ENCODE peak calls at places on chromosomes 7 and 10, in eight cellular contexts. One of them, this sample, is unnamed.

GRCh38 chr10:3542185-3542611 is 242.8 kb downstream of the KLF6 start:
- DNase-seq in AG10803: peak
- DNase-seq in BJ: peak
- DNase-seq in GM12865: no peak
- DNase-seq in Panc1: no peak
- DNase-seq in prostate gland: no peak
- DNase-seq in K562: no peak
- DNase-seq in choroid plexus epithelial cell: peak
- DNase-seq in this sample: no peak

GRCh38 chr7:54846272-54846671 is 87.3 kb upstream of the SEC61G start:
- DNase-seq in AG10803: peak
- DNase-seq in BJ: no peak
- DNase-seq in GM12865: no peak
- DNase-seq in Panc1: no peak
- DNase-seq in prostate gland: no peak
- DNase-seq in K562: no peak
- DNase-seq in choroid plexus epithelial cell: peak
- DNase-seq in this sample: no peak

GRCh38 chr10:133095586-133095985 is 7.9 kb downstream of the ADGRA1 start:
- DNase-seq in AG10803: no peak
- DNase-seq in BJ: no peak
- DNase-seq in GM12865: no peak
- DNase-seq in Panc1: no peak
- DNase-seq in prostate gland: no peak
- DNase-seq in K562: no peak
- DNase-seq in choroid plexus epithelial cell: no peak
- DNase-seq in this sample: no peak

GRCh38 chr10:20100157-20100556 is 283.9 kb downstream of the PLXDC2 start:
- DNase-seq in AG10803: no peak
- DNase-seq in BJ: no peak
- DNase-seq in GM12865: no peak
- DNase-seq in Panc1: no peak
- DNase-seq in prostate gland: no peak
- DNase-seq in K562: no peak
- DNase-seq in choroid plexus epithelial cell: peak
- DNase-seq in this sample: no peak

GRCh38 chr10:117542706-117543244 is at the start of gene EMX2:
- DNase-seq in AG10803: no peak
- DNase-seq in BJ: no peak
- DNase-seq in GM12865: no peak
- DNase-seq in Panc1: no peak
- DNase-seq in prostate gland: no peak
- DNase-seq in K562: no peak
- DNase-seq in choroid plexus epithelial cell: no peak
- DNase-seq in this sample: no peak

GRCh38 chr7:97006951-97007861 is 1.9 kb downstream of the DLX6 start:
- DNase-seq in AG10803: no peak
- DNase-seq in BJ: no peak
- DNase-seq in GM12865: no peak
- DNase-seq in Panc1: no peak
- DNase-seq in prostate gland: no peak
- DNase-seq in K562: no peak
- DNase-seq in choroid plexus epithelial cell: no peak
- DNase-seq in this sample: no peak

GRCh38 chr7:2512179-2512644 is 7.4 kb upstream of the LFNG start:
- DNase-seq in AG10803: peak
- DNase-seq in BJ: no peak
- DNase-seq in GM12865: peak
- DNase-seq in Panc1: no peak
- DNase-seq in prostate gland: peak
- DNase-seq in K562: no peak
- DNase-seq in choroid plexus epithelial cell: no peak
- DNase-seq in this sample: no peak

GRCh38 chr7:135914346-135914745 is 62.8 kb downstream of the MTPN start:
- DNase-seq in AG10803: no peak
- DNase-seq in BJ: no peak
- DNase-seq in GM12865: no peak
- DNase-seq in Panc1: no peak
- DNase-seq in prostate gland: no peak
- DNase-seq in K562: no peak
- DNase-seq in choroid plexus epithelial cell: no peak
- DNase-seq in this sample: no peak

GRCh38 chr7:155985518-155986427 is 173.5 kb upstream of the SHH start:
- DNase-seq in AG10803: no peak
- DNase-seq in BJ: no peak
- DNase-seq in GM12865: no peak
- DNase-seq in Panc1: no peak
- DNase-seq in prostate gland: no peak
- DNase-seq in K562: no peak
- DNase-seq in choroid plexus epithelial cell: no peak
- DNase-seq in this sample: no peak

GRCh38 chr7:28973591-28973990 is 15.5 kb upstream of the TRIL start:
- DNase-seq in AG10803: no peak
- DNase-seq in BJ: no peak
- DNase-seq in GM12865: no peak
- DNase-seq in Panc1: no peak
- DNase-seq in prostate gland: no peak
- DNase-seq in K562: no peak
- DNase-seq in choroid plexus epithelial cell: no peak
- DNase-seq in this sample: no peak

GRCh38 chr10:30980951-30981616 is 50.6 kb downstream of the ZNF438 start:
- DNase-seq in AG10803: peak
- DNase-seq in BJ: no peak
- DNase-seq in GM12865: no peak
- DNase-seq in Panc1: no peak
- DNase-seq in prostate gland: peak
- DNase-seq in K562: no peak
- DNase-seq in choroid plexus epithelial cell: peak
- DNase-seq in this sample: peak

GRCh38 chr10:23442936-23443335 is 4.1 kb downstream of the OTUD1 start:
- DNase-seq in AG10803: peak
- DNase-seq in BJ: no peak
- DNase-seq in GM12865: no peak
- DNase-seq in Panc1: no peak
- DNase-seq in prostate gland: no peak
- DNase-seq in K562: no peak
- DNase-seq in choroid plexus epithelial cell: peak
- DNase-seq in this sample: no peak

GRCh38 chr7:26117142-26117807 is 34.7 kb upstream of the NFE2L3 start:
- DNase-seq in AG10803: no peak
- DNase-seq in BJ: no peak
- DNase-seq in GM12865: peak
- DNase-seq in Panc1: no peak
- DNase-seq in prostate gland: no peak
- DNase-seq in K562: peak
- DNase-seq in choroid plexus epithelial cell: no peak
- DNase-seq in this sample: no peak

GRCh38 chr7:106737202-106737562 is 76.2 kb upstream of the CCDC71L start:
- DNase-seq in AG10803: peak
- DNase-seq in BJ: no peak
- DNase-seq in GM12865: no peak
- DNase-seq in Panc1: no peak
- DNase-seq in prostate gland: no peak
- DNase-seq in K562: no peak
- DNase-seq in choroid plexus epithelial cell: peak
- DNase-seq in this sample: no peak

GRCh38 chr7:152859781-152860191 is 100.2 kb downstream of the ACTR3B start:
- DNase-seq in AG10803: no peak
- DNase-seq in BJ: no peak
- DNase-seq in GM12865: peak
- DNase-seq in Panc1: no peak
- DNase-seq in prostate gland: no peak
- DNase-seq in K562: peak
- DNase-seq in choroid plexus epithelial cell: peak
- DNase-seq in this sample: no peak

DNA sequence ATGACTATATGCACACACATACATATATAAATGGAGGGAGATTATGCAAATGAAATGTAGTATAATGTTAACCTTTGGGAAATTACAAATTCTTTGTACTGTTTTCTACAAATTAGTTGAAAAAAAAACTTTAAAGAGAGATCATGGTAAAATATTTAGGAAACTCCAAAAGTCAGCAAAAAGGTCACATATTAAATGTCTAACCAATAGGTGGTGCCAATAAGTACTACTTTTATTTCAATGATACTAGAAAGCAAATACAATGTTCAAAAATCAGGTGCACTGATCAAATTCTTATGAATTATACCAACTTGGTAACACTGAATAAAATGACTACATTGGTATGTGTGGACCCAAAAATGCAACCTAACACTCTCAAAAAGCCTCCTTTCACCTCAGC is 276.9 kb downstream of the DOCK4 start:
- DNase-seq in AG10803: no peak
- DNase-seq in BJ: no peak
- DNase-seq in GM12865: no peak
- DNase-seq in Panc1: no peak
- DNase-seq in prostate gland: no peak
- DNase-seq in K562: no peak
- DNase-seq in choroid plexus epithelial cell: no peak
- DNase-seq in this sample: no peak
- TF ChIP-seq CTCF in AG10803: no peak
- TF ChIP-seq CTCF in BJ: no peak
- TF ChIP-seq CTCF in GM12865: no peak
- TF ChIP-seq CTCF in Panc1: peak
- TF ChIP-seq CTCF in prostate gland: no peak
- TF ChIP-seq CTCF in K562: no peak
- TF ChIP-seq CTCF in choroid plexus epithelial cell: no peak
- TF ChIP-seq CTCF in this sample: peak

GRCh38 chr7:142797342-142797798 is 26.6 kb downstream of the PRSS2 start:
- DNase-seq in AG10803: no peak
- DNase-seq in BJ: no peak
- DNase-seq in GM12865: peak
- DNase-seq in Panc1: no peak
- DNase-seq in prostate gland: no peak
- DNase-seq in K562: no peak
- DNase-seq in choroid plexus epithelial cell: no peak
- DNase-seq in this sample: no peak
- H3K4me3 ChIP-seq in AG10803: no peak
- H3K4me3 ChIP-seq in BJ: peak
- H3K4me3 ChIP-seq in GM12865: peak
- H3K4me3 ChIP-seq in Panc1: no peak
- H3K4me3 ChIP-seq in prostate gland: peak
- H3K4me3 ChIP-seq in K562: no peak
- H3K4me3 ChIP-seq in choroid plexus epithelial cell: peak
- H3K4me3 ChIP-seq in this sample: no peak

GRCh38 chr7:24883632-24884013 is 96.4 kb downstream of the OSBPL3 start:
- DNase-seq in AG10803: no peak
- DNase-seq in BJ: no peak
- DNase-seq in GM12865: no peak
- DNase-seq in Panc1: no peak
- DNase-seq in prostate gland: no peak
- DNase-seq in K562: no peak
- DNase-seq in choroid plexus epithelial cell: peak
- DNase-seq in this sample: no peak

GRCh38 chr7:24884401-24884800 is 95.6 kb downstream of the OSBPL3 start:
- DNase-seq in AG10803: no peak
- DNase-seq in BJ: no peak
- DNase-seq in GM12865: no peak
- DNase-seq in Panc1: no peak
- DNase-seq in prostate gland: no peak
- DNase-seq in K562: no peak
- DNase-seq in choroid plexus epithelial cell: peak
- DNase-seq in this sample: no peak

GRCh38 chr7:24885716-24886115 is 94.3 kb downstream of the OSBPL3 start:
- DNase-seq in AG10803: no peak
- DNase-seq in BJ: no peak
- DNase-seq in GM12865: no peak
- DNase-seq in Panc1: no peak
- DNase-seq in prostate gland: no peak
- DNase-seq in K562: no peak
- DNase-seq in choroid plexus epithelial cell: no peak
- DNase-seq in this sample: no peak

GRCh38 chr7:24882989-24883631 is 96.9 kb downstream of the OSBPL3 start:
- DNase-seq in AG10803: peak
- DNase-seq in BJ: peak
- DNase-seq in GM12865: no peak
- DNase-seq in Panc1: no peak
- DNase-seq in prostate gland: no peak
- DNase-seq in K562: no peak
- DNase-seq in choroid plexus epithelial cell: peak
- DNase-seq in this sample: no peak

DNA sequence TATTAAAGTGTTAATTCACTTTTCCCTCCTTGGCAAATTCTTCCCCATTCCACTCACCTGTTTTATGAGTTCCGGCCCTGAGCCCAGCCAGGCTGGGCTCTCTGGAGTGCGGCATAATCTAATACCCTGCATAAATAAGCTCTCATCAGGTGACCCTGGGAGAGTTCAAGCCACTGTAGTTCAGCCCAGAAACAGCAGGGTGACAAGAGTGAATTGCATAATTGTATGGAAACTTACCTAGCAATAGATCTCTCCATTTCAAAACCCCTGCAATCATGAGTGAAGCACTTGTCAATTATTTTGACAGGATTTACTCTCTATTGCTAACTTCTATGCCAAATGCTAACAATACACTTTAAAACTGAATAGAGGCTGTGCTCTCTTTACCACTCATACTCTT is 94.7 kb downstream of the OSBPL3 start:
- DNase-seq in AG10803: no peak
- DNase-seq in BJ: no peak
- DNase-seq in GM12865: no peak
- DNase-seq in Panc1: no peak
- DNase-seq in prostate gland: no peak
- DNase-seq in K562: no peak
- DNase-seq in choroid plexus epithelial cell: peak
- DNase-seq in this sample: no peak
- TF ChIP-seq CTCF in AG10803: no peak
- TF ChIP-seq CTCF in BJ: no peak
- TF ChIP-seq CTCF in GM12865: no peak
- TF ChIP-seq CTCF in Panc1: no peak
- TF ChIP-seq CTCF in prostate gland: no peak
- TF ChIP-seq CTCF in K562: no peak
- TF ChIP-seq CTCF in choroid plexus epithelial cell: no peak
- TF ChIP-seq CTCF in this sample: no peak

GRCh38 chr10:77893386-77893785 is 33.2 kb downstream of the DLG5 start:
- DNase-seq in AG10803: no peak
- DNase-seq in BJ: no peak
- DNase-seq in GM12865: no peak
- DNase-seq in Panc1: no peak
- DNase-seq in prostate gland: no peak
- DNase-seq in K562: no peak
- DNase-seq in choroid plexus epithelial cell: no peak
- DNase-seq in this sample: no peak

GRCh38 chr10:77892761-77893160 is 33.8 kb downstream of the DLG5 start:
- DNase-seq in AG10803: no peak
- DNase-seq in BJ: no peak
- DNase-seq in GM12865: no peak
- DNase-seq in Panc1: no peak
- DNase-seq in prostate gland: no peak
- DNase-seq in K562: no peak
- DNase-seq in choroid plexus epithelial cell: no peak
- DNase-seq in this sample: no peak

GRCh38 chr10:77894058-77894457 is 32.5 kb downstream of the DLG5 start:
- DNase-seq in AG10803: no peak
- DNase-seq in BJ: no peak
- DNase-seq in GM12865: no peak
- DNase-seq in Panc1: no peak
- DNase-seq in prostate gland: no peak
- DNase-seq in K562: no peak
- DNase-seq in choroid plexus epithelial cell: no peak
- DNase-seq in this sample: no peak

GRCh38 chr10:77890097-77890496 is 36.5 kb downstream of the DLG5 start:
- DNase-seq in AG10803: no peak
- DNase-seq in BJ: no peak
- DNase-seq in GM12865: no peak
- DNase-seq in Panc1: no peak
- DNase-seq in prostate gland: no peak
- DNase-seq in K562: peak
- DNase-seq in choroid plexus epithelial cell: no peak
- DNase-seq in this sample: no peak

GRCh38 chr10:77892021-77892739 is 34.4 kb downstream of the DLG5 start:
- DNase-seq in AG10803: no peak
- DNase-seq in BJ: no peak
- DNase-seq in GM12865: no peak
- DNase-seq in Panc1: no peak
- DNase-seq in prostate gland: no peak
- DNase-seq in K562: no peak
- DNase-seq in choroid plexus epithelial cell: no peak
- DNase-seq in this sample: no peak
- H3K4me3 ChIP-seq in AG10803: no peak
- H3K4me3 ChIP-seq in BJ: no peak
- H3K4me3 ChIP-seq in GM12865: no peak
- H3K4me3 ChIP-seq in Panc1: no peak
- H3K4me3 ChIP-seq in prostate gland: no peak
- H3K4me3 ChIP-seq in K562: no peak
- H3K4me3 ChIP-seq in choroid plexus epithelial cell: no peak
- H3K4me3 ChIP-seq in this sample: no peak

This sample was measured in LNCaP clone FGC.